ENCODE peak calls at places on chromosomes 3 and 15, in six cellular contexts. U, P, F, H, C and V are unnamed samples.

GRCh38 chr3:123667784-123668183 is 82.9 kb upstream of the HACD2 start:
- DNase-seq in U (no peak), P (no peak), F (no peak), H (no peak), C (no peak), V (no peak)

GRCh38 chr15:96273317-96274086 is 57.0 kb upstream of the NR2F2 start:
- DNase-seq in U (no peak), P (no peak), F (peak), H (no peak), C (no peak), V (no peak)

GRCh38 chr3:89315750-89316149 is 208.3 kb downstream of the EPHA3 start:
- DNase-seq in U (no peak), P (no peak), F (no peak), H (no peak), C (no peak), V (no peak)

GRCh38 chr3:138944136-138944658 is 2.7 kb downstream of the FOXL2 start:
- DNase-seq in U (no peak), P (no peak), F (no peak), H (no peak), C (no peak), V (no peak)

GRCh38 chr15:22956257-22956979 is 23.8 kb downstream of the CYFIP1 start:
- DNase-seq in U (no peak), P (no peak), F (no peak), H (no peak), C (no peak), V (no peak)

GRCh38 chr3:176431073-176431472 is 766.2 kb downstream of the TBL1XR1 start:
- DNase-seq in U (no peak), P (no peak), F (no peak), H (no peak), C (no peak), V (no peak)

GRCh38 chr3:111735271-111735758 is 123.8 kb upstream of the PHLDB2 start:
- DNase-seq in U (no peak), P (no peak), F (no peak), H (no peak), C (no peak), V (no peak)

GRCh38 chr3:6438031-6438430 is 422.9 kb upstream of the GRM7 start:
- DNase-seq in U (no peak), P (no peak), F (no peak), H (no peak), C (no peak), V (no peak)

GRCh38 chr3:16759227-16759903 is 125.4 kb upstream of the PLCL2 start:
- DNase-seq in U (no peak), P (no peak), F (no peak), H (no peak), C (no peak), V (no peak)

GRCh38 chr3:35829499-35829898 is 190.2 kb downstream of the ARPP21 start:
- DNase-seq in U (no peak), P (no peak), F (no peak), H (no peak), C (no peak), V (no peak)

GRCh38 chr15:75916978-75917377 is 13.3 kb downstream of the FBXO22 start:
- DNase-seq in U (no peak), P (no peak), F (no peak), H (no peak), C (no peak), V (no peak)

GRCh38 chr3:152390647-152391046 is 121.9 kb downstream of the MBNL1 start:
- DNase-seq in U (no peak), P (no peak), F (no peak), H (no peak), C (no peak), V (no peak)

GRCh38 chr15:83320404-83320803 is 35.9 kb upstream of the BNC1 start:
- DNase-seq in U (no peak), P (no peak), F (no peak), H (no peak), C (no peak), V (no peak)

GRCh38 chr15:36737430-36737891 is 158.0 kb downstream of the CDIN1 start:
- DNase-seq in U (no peak), P (no peak), F (no peak), H (no peak), C (no peak), V (no peak)

GRCh38 chr15:70104227-70104626 is 6.5 kb upstream of the TLE3 start:
- DNase-seq in U (no peak), P (no peak), F (no peak), H (no peak), C (no peak), V (no peak)

GRCh38 chr15:98727115-98728040 is 79.0 kb downstream of the IGF1R start:
- DNase-seq in U (no peak), P (no peak), F (no peak), H (peak), C (peak), V (no peak)

GRCh38 chr3:9224490-9224889 is 25.0 kb downstream of the SRGAP3 start:
- DNase-seq in U (no peak), P (no peak), F (no peak), H (no peak), C (no peak), V (no peak)

GRCh38 chr15:90225504-90226234 is 8.1 kb downstream of the CIB1 start:
- DNase-seq in U (no peak), P (no peak), F (no peak), H (no peak), C (no peak), V (no peak)

GRCh38 chr3:51938780-51939425 is 2.8 kb downstream of the RRP9 start:
- DNase-seq in U (no peak), P (no peak), F (no peak), H (no peak), C (peak), V (no peak)

GRCh38 chr15:48868549-48868948 is 9.4 kb upstream of the EID1 start:
- DNase-seq in U (no peak), P (no peak), F (no peak), H (no peak), C (no peak), V (no peak)

GRCh38 chr3:45496550-45496949 is 98.0 kb upstream of the LIMD1 start:
- DNase-seq in U (no peak), P (no peak), F (no peak), H (no peak), C (no peak), V (no peak)

GRCh38 chr3:169454823-169455222 is 208.7 kb downstream of the MECOM start:
- DNase-seq in U (no peak), P (no peak), F (no peak), H (no peak), C (no peak), V (no peak)

GRCh38 chr15:57462391-57462790 is 86.1 kb downstream of the CGNL1 start:
- DNase-seq in U (no peak), P (no peak), F (no peak), H (no peak), C (no peak), V (no peak)

GRCh38 chr3:134430174-134430573 is 55.6 kb downstream of the ANAPC13 start:
- DNase-seq in U (no peak), P (no peak), F (no peak), H (no peak), C (no peak), V (no peak)

GRCh38 chr15:43237842-43238470 is 17.1 kb upstream of the EPB42 start:
- DNase-seq in U (no peak), P (no peak), F (no peak), H (no peak), C (no peak), V (no peak)

GRCh38 chr3:50442940-50443579 is 60.4 kb downstream of the CACNA2D2 start:
- DNase-seq in U (no peak), P (no peak), F (no peak), H (peak), C (no peak), V (no peak)

GRCh38 chr3:195077611-195078540 is 193.1 kb downstream of the XXYLT1 start:
- DNase-seq in U (no peak), P (no peak), F (no peak), H (no peak), C (no peak), V (no peak)

GRCh38 chr3:50652709-50653108 is 22.0 kb upstream of the DOCK3 start:
- DNase-seq in U (peak), P (no peak), F (peak), H (no peak), C (no peak), V (no peak)

GRCh38 chr3:45029661-45030060 is 3.6 kb downstream of the CLEC3B start:
- DNase-seq in U (no peak), P (no peak), F (no peak), H (no peak), C (no peak), V (no peak)

GRCh38 chr3:143287403-143287802 is 167.8 kb downstream of the CHST2 start:
- DNase-seq in U (no peak), P (no peak), F (no peak), H (no peak), C (no peak), V (no peak)

GRCh38 chr3:94416768-94417167 is 353.9 kb downstream of the NSUN3 start:
- DNase-seq in U (no peak), P (no peak), F (no peak), H (no peak), C (no peak), V (no peak)